ENCODE peak calls at places on chromosomes 6 and 20, in seven cellular contexts. A is ovary, K is spleen, T is breast epithelium, L is body of pancreas, D is suprapubic skin, E is heart left ventricle. V is an unnamed sample.
A peak's percentile ranks its signal among the peaks of the same experiment; 100 is the strongest.

GRCh38 chr20:6707231-6707870 is 60.1 kb upstream of the BMP2 start:
- DNase-seq in A (no peak), K (no peak), T (no peak), L (no peak), D (no peak), E (no peak), V (no peak)

GRCh38 chr6:9484686-9485085 is 930.2 kb downstream of the TFAP2A start:
- DNase-seq in A (no peak), K (no peak), T (no peak), L (no peak), D (no peak), E (no peak), V (no peak)

GRCh38 chr6:118963003-118963402 is 28.0 kb upstream of the MCM9 start:
- DNase-seq in A (no peak), K (no peak), T (no peak), L (no peak), D (no peak), E (no peak), V (peak; percentile 4)

GRCh38 chr6:140319209-140319608 is 944.8 kb upstream of the CITED2 start:
- DNase-seq in A (no peak), K (no peak), T (no peak), L (no peak), D (no peak), E (no peak), V (no peak)

GRCh38 chr20:19528286-19529030 is 229.6 kb upstream of the RIN2 start:
- DNase-seq in A (no peak), K (no peak), T (no peak), L (no peak), D (no peak), E (no peak), V (no peak)

GRCh38 chr20:32501709-32502108 is 83.4 kb downstream of the NOL4L start:
- DNase-seq in A (no peak), K (no peak), T (no peak), L (no peak), D (no peak), E (no peak), V (no peak)

GRCh38 chr6:135419162-135419561 is 78.4 kb downstream of the AHI1 start:
- DNase-seq in A (no peak), K (no peak), T (no peak), L (no peak), D (no peak), E (no peak), V (peak; percentile 52)

GRCh38 chr6:157488635-157489226 is 107.7 kb downstream of the ZDHHC14 start:
- DNase-seq in A (no peak), K (no peak), T (no peak), L (no peak), D (no peak), E (no peak), V (peak; percentile 91)

GRCh38 chr6:113825776-113826175 is 31.4 kb upstream of the MARCKS start:
- DNase-seq in A (peak; percentile 90), K (no peak), T (peak; percentile 89), L (peak; percentile 97), D (peak; percentile 76), E (peak; percentile 92), V (no peak)

GRCh38 chr20:17845701-17846475 is 122.7 kb downstream of the SNX5 start:
- DNase-seq in A (no peak), K (no peak), T (no peak), L (no peak), D (no peak), E (peak; percentile 47), V (no peak)

GRCh38 chr20:17841751-17842191 is 126.8 kb downstream of the SNX5 start:
- DNase-seq in A (peak; percentile 64), K (no peak), T (no peak), L (peak; percentile 23), D (no peak), E (peak; percentile 74), V (no peak)

GRCh38 chr20:17844549-17845298 is 123.9 kb downstream of the SNX5 start:
- DNase-seq in A (no peak), K (no peak), T (no peak), L (no peak), D (no peak), E (no peak), V (no peak)

GRCh38 chr20:17843246-17844132 is 125.1 kb downstream of the SNX5 start:
- DNase-seq in A (peak; percentile 63), K (no peak), T (no peak), L (peak; percentile 27), D (no peak), E (peak; percentile 71), V (no peak)

DNA sequence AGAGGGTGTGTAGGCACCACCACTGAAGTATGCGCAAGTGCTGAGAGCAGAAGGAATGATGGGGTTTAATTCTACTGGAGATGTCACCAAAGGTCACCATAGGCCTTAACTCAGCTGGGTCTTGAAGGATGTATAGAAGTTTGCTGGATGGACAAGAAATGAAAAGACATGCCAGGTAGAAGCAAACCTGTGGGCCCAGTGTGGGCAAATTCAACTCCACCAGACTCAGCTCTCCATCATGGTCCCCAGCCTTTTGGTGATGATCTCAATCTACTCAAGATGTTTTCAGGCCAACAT is 124.5 kb downstream of the SNX5 start:
- DNase-seq in A (no peak), K (no peak), T (no peak), L (no peak), D (no peak), E (no peak), V (no peak)
- TF ChIP-seq POLR2A in A (no peak), K (no peak), T (no peak), L (no peak), D (no peak), E (no peak), V (no peak)

DNA sequence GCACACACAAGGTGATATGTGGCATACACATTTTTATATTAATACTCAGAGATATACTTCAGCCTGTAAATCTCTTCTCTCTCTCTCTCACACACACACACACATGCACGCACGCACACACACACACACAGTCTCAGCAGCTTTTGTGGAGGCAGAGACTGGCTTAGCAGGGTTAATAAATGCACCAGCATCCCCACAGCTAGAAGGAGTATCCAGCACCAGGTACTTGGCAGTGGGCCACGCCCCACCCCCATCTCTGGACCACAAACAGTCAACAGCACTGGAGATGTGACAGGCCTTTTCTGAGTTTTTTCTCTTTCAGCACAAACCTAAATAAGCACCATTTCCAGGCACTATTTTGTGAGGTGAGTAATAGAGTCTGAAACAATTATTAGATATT is 47.3 kb upstream of the LRFN2 start:
- DNase-seq in A (no peak), K (no peak), T (no peak), L (peak; percentile 28), D (no peak), E (no peak), V (no peak)
- TF ChIP-seq POLR2A in A (no peak), K (no peak), T (no peak), L (no peak), D (no peak), E (no peak), V (no peak)

GRCh38 chr20:8856668-8857067 is 212.2 kb upstream of the PLCB4 start:
- DNase-seq in A (no peak), K (no peak), T (no peak), L (no peak), D (no peak), E (no peak), V (no peak)

GRCh38 chr20:8855315-8855714 is 213.6 kb upstream of the PLCB4 start:
- DNase-seq in A (peak; percentile 53), K (no peak), T (no peak), L (no peak), D (no peak), E (peak; percentile 37), V (no peak)

GRCh38 chr20:8854566-8854965 is 214.3 kb upstream of the PLCB4 start:
- DNase-seq in A (peak; percentile 76), K (no peak), T (no peak), L (peak; percentile 11), D (no peak), E (peak; percentile 80), V (no peak)

GRCh38 chr20:8851446-8851845 is 217.4 kb upstream of the PLCB4 start:
- DNase-seq in A (no peak), K (no peak), T (no peak), L (no peak), D (no peak), E (no peak), V (no peak)

GRCh38 chr20:8853805-8854338 is 215.0 kb upstream of the PLCB4 start:
- DNase-seq in A (no peak), K (no peak), T (no peak), L (peak; percentile 7), D (no peak), E (no peak), V (peak; percentile 59)
- TF ChIP-seq POLR2A in A (no peak), K (no peak), T (no peak), L (no peak), D (no peak), E (no peak), V (no peak)

GRCh38 chr20:44166008-44166407 is 21.0 kb downstream of the JPH2 start:
- DNase-seq in A (no peak), K (no peak), T (no peak), L (no peak), D (no peak), E (peak; percentile 1), V (no peak)

GRCh38 chr20:44170796-44171410 is 16.1 kb downstream of the JPH2 start:
- DNase-seq in A (no peak), K (no peak), T (no peak), L (no peak), D (no peak), E (no peak), V (no peak)

GRCh38 chr20:44167736-44168135 is 19.3 kb downstream of the JPH2 start:
- DNase-seq in A (no peak), K (no peak), T (no peak), L (no peak), D (no peak), E (peak; percentile 59), V (no peak)

GRCh38 chr20:44171775-44172571 is 15.0 kb downstream of the JPH2 start:
- DNase-seq in A (no peak), K (no peak), T (no peak), L (no peak), D (no peak), E (no peak), V (no peak)

GRCh38 chr20:44166477-44166876 is 20.5 kb downstream of the JPH2 start:
- DNase-seq in A (no peak), K (no peak), T (no peak), L (no peak), D (no peak), E (peak; percentile 76), V (no peak)
- TF ChIP-seq POLR2A in A (no peak), K (no peak), T (no peak), L (no peak), D (no peak), E (peak; percentile 24), V (no peak)

GRCh38 chr6:44127186-44128019 is at the start of the genes MRPL14 and TMEM63B:
- DNase-seq in A (peak; percentile 95), K (peak; percentile 98), T (peak; percentile 87), L (peak; percentile 89), D (peak; percentile 90), E (peak; percentile 94), V (peak; percentile 97)
- TF ChIP-seq POLR2A in A (peak; percentile 45), K (peak; percentile 64), T (no peak), L (peak; percentile 73), D (no peak), E (peak; percentile 64), V (peak; percentile 30)

V was measured in erythroblast.